ENCODE peak calls at places on chromosome 17, in eight cellular contexts. F is KG1; E is left lung; Q is stimulated activated CD4-positive, alpha-beta T cell treated with anti-CD3 and anti-CD28 coated beads, Interleukin-4, amount 100 ng/mL, for 1 hour; P is activated T-cell treated with anti-CD3 and anti-CD28 coated beads for 1 hour; O is CD8-positive, alpha-beta T cell; K is MCF 10A; L is smooth muscle cell of the brain vasculature. R is an unnamed sample.

GRCh38 chr17:44170499-44171201 is at the start of gene ASB16:
- DNase-seq in F (no peak), E (peak), Q (no peak), P (no peak), O (no peak), K (no peak), L (no peak), R (no peak)

GRCh38 chr17:181213-182163 is at the start of gene DOC2B:
- DNase-seq in F (no peak), E (peak), Q (peak), P (no peak), O (no peak), K (no peak), L (no peak), R (no peak)

GRCh38 chr17:79803997-79804855 is 7.3 kb upstream of the CBX8 start:
- DNase-seq in F (no peak), E (no peak), Q (peak), P (no peak), O (no peak), K (peak), L (no peak), R (peak)

GRCh38 chr17:2710804-2711607 is 558 bp downstream of the CLUH start:
- DNase-seq in F (no peak), E (peak), Q (peak), P (no peak), O (no peak), K (peak), L (no peak), R (no peak)

GRCh38 chr17:71237903-71238538 is 882.8 kb upstream of the SOX9 start:
- DNase-seq in F (no peak), E (no peak), Q (no peak), P (no peak), O (no peak), K (peak), L (peak), R (no peak)

GRCh38 chr17:76390003-76390421 is 5.6 kb downstream of the SPHK1 start:
- DNase-seq in F (no peak), E (no peak), Q (no peak), P (no peak), O (no peak), K (no peak), L (no peak), R (no peak)

GRCh38 chr17:45907720-45908395 is 13.5 kb downstream of the MAPT start:
- DNase-seq in F (no peak), E (no peak), Q (no peak), P (no peak), O (no peak), K (no peak), L (no peak), R (no peak)

GRCh38 chr17:40495140-40495539 is 6.3 kb downstream of the TNS4 start:
- DNase-seq in F (no peak), E (no peak), Q (no peak), P (no peak), O (no peak), K (peak), L (no peak), R (no peak)

GRCh38 chr17:66625321-66625767 is 209.6 kb upstream of the CACNG5 start:
- DNase-seq in F (no peak), E (no peak), Q (no peak), P (no peak), O (no peak), K (peak), L (no peak), R (peak)

GRCh38 chr17:57853695-57854094 is 3.9 kb upstream of the MRPS23 start:
- DNase-seq in F (no peak), E (no peak), Q (no peak), P (no peak), O (no peak), K (peak), L (no peak), R (no peak)

GRCh38 chr17:36840796-36841195 is 96.5 kb upstream of the LHX1 start:
- DNase-seq in F (no peak), E (no peak), Q (no peak), P (no peak), O (no peak), K (no peak), L (no peak), R (no peak)

GRCh38 chr17:2020721-2021120 is 4.4 kb downstream of the RTN4RL1 start:
- DNase-seq in F (no peak), E (no peak), Q (no peak), P (no peak), O (no peak), K (no peak), L (peak), R (peak)

GRCh38 chr17:77011173-77012011 is 129.4 kb upstream of the SEC14L1 start:
- DNase-seq in F (peak), E (no peak), Q (peak), P (peak), O (peak), K (peak), L (no peak), R (no peak)

GRCh38 chr17:73757324-73757942 is 113.2 kb upstream of the SDK2 start:
- DNase-seq in F (no peak), E (peak), Q (no peak), P (no peak), O (no peak), K (no peak), L (no peak), R (no peak)

GRCh38 chr17:58679263-58680037 is 12.4 kb downstream of the TEX14 start:
- DNase-seq in F (no peak), E (no peak), Q (no peak), P (no peak), O (no peak), K (peak), L (no peak), R (no peak)

R was measured in GDM1.